ENCODE peak calls at places on chromosome 9, in seven cellular contexts. I is GM23338, S is PC-3, C is OCI-LY7, X is neural progenitor cell, O is GM23248, J is MM.1S. K is an unnamed sample.

GRCh38 chr9:77521091-77521490 is 127.0 kb downstream of the GNA14 start:
- DNase-seq in J (no peak), I (no peak), C (no peak), X (no peak), O (no peak), S (no peak), K (no peak)

GRCh38 chr9:101737705-101738565 is 512 bp downstream of the GRIN3A start:
- DNase-seq in I (peak), J (no peak), C (no peak), S (no peak), X (peak), O (peak), K (peak)

GRCh38 chr9:14098102-14098501 is 215.8 kb downstream of the NFIB start:
- DNase-seq in I (no peak), C (no peak), J (no peak), S (peak), O (no peak), X (no peak), K (no peak)

GRCh38 chr9:21804336-21804735 is 1.9 kb downstream of the MTAP start:
- DNase-seq in J (no peak), S (no peak), X (no peak), C (no peak), O (no peak), I (no peak), K (no peak)

GRCh38 chr9:135343733-135344522 is 135.7 kb upstream of the PPP1R26 start:
- DNase-seq in J (peak), I (peak), O (peak), C (peak), X (peak), S (peak), K (peak)

GRCh38 chr9:16012621-16013020 is 459.8 kb downstream of the CCDC171 start:
- DNase-seq in O (peak), I (no peak), S (peak), X (no peak), C (no peak), J (no peak), K (no peak)

GRCh38 chr9:136521541-136521940 is 24.3 kb downstream of the NOTCH1 start:
- DNase-seq in C (no peak), I (no peak), X (no peak), O (no peak), S (no peak), J (no peak), K (peak)

GRCh38 chr9:99966720-99967119 is 60.3 kb downstream of the STX17 start:
- DNase-seq in I (peak), S (peak), J (no peak), X (peak), O (no peak), C (no peak), K (peak)

GRCh38 chr9:20618361-20618799 is 3.9 kb downstream of the MLLT3 start:
- DNase-seq in O (peak), C (no peak), I (no peak), S (peak), J (no peak), X (no peak), K (peak)

GRCh38 chr9:82255533-82255932 is 267.0 kb downstream of the SPATA31D1 start:
- DNase-seq in I (no peak), S (no peak), O (no peak), X (no peak), J (no peak), C (no peak), K (no peak)

GRCh38 chr9:70525553-70525952 is 111.1 kb upstream of the KLF9 start:
- DNase-seq in C (no peak), J (no peak), X (no peak), I (no peak), O (peak), S (no peak), K (no peak)

GRCh38 chr9:120480707-120481106 is 99.3 kb downstream of the CDK5RAP2 start:
- DNase-seq in J (no peak), C (no peak), O (peak), I (no peak), X (no peak), S (no peak), K (no peak)

GRCh38 chr9:79701651-79702050 is 129.9 kb downstream of the TLE4 start:
- DNase-seq in J (no peak), S (peak), X (no peak), O (peak), I (no peak), C (no peak), K (no peak)

GRCh38 chr9:73269430-73270101 is 117.9 kb downstream of the ANXA1 start:
- DNase-seq in C (peak), O (peak), S (peak), X (peak), I (peak), J (peak), K (peak)
- TF ChIP-seq EZH2phosphoT487 in C (no peak), O (no peak), S (no peak), X (no peak), I (no peak), J (no peak), K (no peak)

DNA sequence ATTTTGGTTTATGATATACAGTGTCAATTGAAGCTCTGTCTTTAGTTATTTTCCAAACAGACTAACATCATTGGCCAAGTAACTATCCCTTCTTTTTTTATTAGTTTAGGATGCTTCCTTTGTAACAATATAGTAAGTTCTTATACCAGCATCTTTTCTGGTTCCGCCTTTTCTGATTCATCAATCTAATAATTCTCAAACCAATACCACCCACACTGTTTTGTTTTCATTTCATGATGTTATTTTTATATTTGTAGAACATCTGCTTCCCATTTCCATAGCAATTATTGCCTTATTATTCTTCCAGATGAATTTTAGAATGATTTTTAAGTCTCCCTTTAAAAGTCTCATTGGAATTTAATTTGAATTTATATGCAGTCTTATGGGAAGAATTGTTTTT is 218.1 kb downstream of the RFK start:
- DNase-seq in S (no peak), O (no peak), I (no peak), X (no peak), J (no peak), C (no peak), K (no peak)
- TF ChIP-seq EZH2phosphoT487 in S (no peak), O (no peak), I (no peak), X (no peak), J (no peak), C (no peak), K (no peak)

DNA sequence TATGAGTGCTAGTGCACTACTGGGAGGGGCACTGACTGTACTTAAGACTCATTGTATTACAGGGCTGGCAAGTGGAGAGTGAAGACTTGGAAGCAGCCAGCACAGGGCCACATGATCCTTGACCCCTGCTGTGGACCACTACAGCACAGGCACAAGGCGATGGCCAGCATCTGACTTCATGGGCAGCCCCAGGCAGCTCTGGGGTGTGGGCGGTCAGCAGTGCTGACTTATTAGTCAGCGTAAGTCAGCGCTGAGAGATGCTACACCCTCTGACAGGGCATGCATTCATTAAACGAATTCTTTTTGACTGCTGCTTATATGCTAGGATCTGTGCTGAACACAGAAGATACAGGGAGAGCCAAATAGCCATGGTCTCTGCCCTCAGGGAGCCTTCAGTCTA is 9.3 kb downstream of the SLC46A2 start:
- DNase-seq in X (no peak), I (no peak), O (peak), J (no peak), C (no peak), S (peak), K (no peak)
- TF ChIP-seq EZH2phosphoT487 in X (no peak), I (no peak), O (no peak), J (no peak), C (no peak), S (no peak), K (no peak)

DNA sequence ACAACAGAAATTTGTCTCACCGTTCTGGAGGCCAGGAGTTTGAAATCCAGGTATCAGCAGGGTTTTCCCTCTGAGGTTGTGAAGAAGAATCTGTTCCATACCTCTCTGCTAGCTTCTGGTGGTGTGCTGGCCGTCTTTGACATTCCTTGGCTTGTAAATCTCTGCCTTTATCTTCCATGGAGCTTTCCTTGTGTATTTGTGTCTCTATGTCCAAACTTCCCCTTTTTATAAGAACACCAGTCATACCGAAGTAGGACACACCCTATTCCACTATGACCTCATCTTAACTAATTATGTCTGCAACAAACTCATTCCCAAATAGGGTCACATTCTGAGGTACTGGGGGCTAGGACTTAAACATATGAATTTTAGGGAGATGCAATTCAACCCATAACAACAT is 38.3 kb downstream of the PRKACG start:
- DNase-seq in S (no peak), C (no peak), J (no peak), X (no peak), O (no peak), I (no peak), K (no peak)
- TF ChIP-seq EZH2phosphoT487 in S (no peak), C (no peak), J (no peak), X (no peak), O (no peak), I (no peak), K (no peak)

K was measured in hepatocyte.